ENCODE peak calls at places on chromosome 10, in six cellular contexts. M, X, I, N, V and S are unnamed samples. For H3K4me1 and H4K20me1, the result is how much of the 10 kb centered on the place peaks cover.

GRCh38 chr10:104351067-104351681 is 2.5 kb upstream of the CFAP58 start:
- DNase-seq in M (no peak), X (peak), I (no peak), N (no peak), V (no peak), S (peak)

GRCh38 chr10:110147961-110148360 is 59.4 kb upstream of the MXI1 start:
- DNase-seq in M (no peak), X (peak), I (no peak), N (no peak), V (no peak), S (no peak)

GRCh38 chr10:23158370-23158769 is 33.7 kb upstream of the PTF1A start:
- DNase-seq in M (peak), X (peak), I (peak), N (peak), V (peak), S (peak)

GRCh38 chr10:17353568-17353967 is 100.8 kb downstream of the ST8SIA6 start:
- DNase-seq in M (no peak), X (peak), I (no peak), N (no peak), V (no peak), S (peak)

GRCh38 chr10:86250399-86250798 is 116.2 kb downstream of the GRID1 start:
- DNase-seq in M (no peak), X (no peak), I (no peak), N (no peak), V (no peak), S (no peak)

GRCh38 chr10:56606202-56606601 is 245.1 kb upstream of the ZWINT start:
- DNase-seq in M (no peak), X (no peak), I (no peak), N (no peak), V (no peak), S (no peak)

GRCh38 chr10:59099536-59099935 is 76.9 kb upstream of the PHYHIPL start:
- DNase-seq in M (no peak), X (no peak), I (no peak), N (no peak), V (no peak), S (no peak)

GRCh38 chr10:132464256-132465192 is 67.5 kb downstream of the PWWP2B start:
- DNase-seq in M (no peak), X (no peak), I (no peak), N (no peak), V (no peak), S (no peak)

GRCh38 chr10:63217120-63217605 is 84.0 kb downstream of the NRBF2 start:
- DNase-seq in M (peak), X (peak), I (peak), N (peak), V (peak), S (peak)

GRCh38 chr10:131857156-131858117 is 43.4 kb upstream of the PPP2R2D start:
- DNase-seq in M (no peak), X (no peak), I (no peak), N (no peak), V (no peak), S (no peak)

GRCh38 chr10:28841625-28842024 is 164.3 kb downstream of the BAMBI start:
- DNase-seq in M (no peak), X (no peak), I (no peak), N (no peak), V (no peak), S (peak)

GRCh38 chr10:110430369-110431273 is 67.1 kb upstream of the DUSP5 start:
- DNase-seq in M (no peak), X (no peak), I (no peak), N (no peak), V (no peak), S (no peak)

GRCh38 chr10:69218831-69219230 is 1.3 kb upstream of the HKDC1 start:
- DNase-seq in M (no peak), X (peak), I (no peak), N (no peak), V (no peak), S (no peak)

GRCh38 chr10:78863121-78863520 is 205.6 kb upstream of the ZMIZ1 start:
- DNase-seq in M (no peak), X (no peak), I (no peak), N (no peak), V (no peak), S (no peak)

GRCh38 chr10:93435621-93436385 is 46.3 kb downstream of the MYOF start:
- DNase-seq in M (no peak), X (no peak), I (no peak), N (peak), V (peak), S (peak)

GRCh38 chr10:52410916-52411315 is 96.8 kb downstream of the DKK1 start:
- DNase-seq in M (no peak), X (no peak), I (no peak), N (no peak), V (no peak), S (no peak)

GRCh38 chr10:124125305-124126116 is 32.1 kb upstream of the CHST15 start:
- DNase-seq in M (peak), X (peak), I (peak), N (peak), V (peak), S (peak)

GRCh38 chr10:110269641-110270318 is 34.9 kb downstream of the SMNDC1 start:
- DNase-seq in M (no peak), X (no peak), I (peak), N (no peak), V (no peak), S (peak)

GRCh38 chr10:33127622-33128021 is 169.6 kb upstream of the ITGB1 start:
- DNase-seq in M (no peak), X (no peak), I (no peak), N (no peak), V (no peak), S (no peak)

GRCh38 chr10:101014966-101015581 is 15.5 kb downstream of the LZTS2 start:
- DNase-seq in M (no peak), X (peak), I (no peak), N (no peak), V (no peak), S (peak)

GRCh38 chr10:3935141-3935540 is 150.1 kb upstream of the KLF6 start:
- DNase-seq in M (no peak), X (peak), I (peak), N (no peak), V (no peak), S (peak)

GRCh38 chr10:99466632-99467031 is 36.2 kb upstream of the GOT1 start:
- DNase-seq in M (no peak), X (no peak), I (no peak), N (no peak), V (no peak), S (no peak)

GRCh38 chr10:119595134-119595714 is 1.5 kb downstream of the TIAL1 start:
- DNase-seq in M (no peak), X (peak), I (no peak), N (peak), V (peak), S (peak)

GRCh38 chr10:123621910-123622309 is 44.2 kb upstream of the GPR26 start:
- DNase-seq in M (no peak), X (peak), I (no peak), N (no peak), V (no peak), S (no peak)

GRCh38 chr10:84493951-84494848 is 165.8 kb downstream of the CCSER2 start:
- DNase-seq in M (no peak), X (peak), I (no peak), N (no peak), V (no peak), S (peak)

GRCh38 chr10:1153805-1154351 is 97.7 kb downstream of the WDR37 start:
- DNase-seq in M (no peak), X (no peak), I (no peak), N (no peak), V (peak), S (no peak)

GRCh38 chr10:67697646-67698245 is 1.8 kb upstream of the CTNNA3 start:
- DNase-seq in M (peak), X (peak), I (peak), N (peak), V (peak), S (peak)

GRCh38 chr10:74548676-74549075 is 277.7 kb upstream of the KAT6B start:
- DNase-seq in M (no peak), X (no peak), I (no peak), N (no peak), V (no peak), S (no peak)

GRCh38 chr10:127029061-127029460 is 123.8 kb downstream of the DOCK1 start:
- DNase-seq in M (no peak), X (no peak), I (no peak), N (no peak), V (no peak), S (no peak)

GRCh38 chr10:77833792-77834191 is 92.8 kb downstream of the DLG5 start:
- DNase-seq in M (no peak), X (no peak), I (no peak), N (no peak), V (no peak), S (no peak)

GRCh38 chr10:77069020-77069419 is 568.6 kb downstream of the KCNMA1 start:
- DNase-seq in M (no peak), X (no peak), I (no peak), N (no peak), V (no peak), S (no peak)

GRCh38 chr10:132574783-132575319 is 37.3 kb downstream of the INPP5A start:
- DNase-seq in M (no peak), X (no peak), I (no peak), N (peak), V (peak), S (peak)

GRCh38 chr10:124332426-124332825 is 86.3 kb downstream of the OAT start:
- DNase-seq in M (no peak), X (no peak), I (no peak), N (no peak), V (no peak), S (peak)

GRCh38 chr10:113776553-113776952 is 25.1 kb downstream of the PLEKHS1 start:
- DNase-seq in M (no peak), X (no peak), I (no peak), N (no peak), V (no peak), S (no peak)

GRCh38 chr10:131905603-131906268 is 4.9 kb downstream of the PPP2R2D start:
- DNase-seq in M (no peak), X (no peak), I (no peak), N (no peak), V (no peak), S (no peak)

GRCh38 chr10:97117372-97117771 is 68.4 kb downstream of the SLIT1 start:
- DNase-seq in M (peak), X (peak), I (no peak), N (peak), V (no peak), S (no peak)

GRCh38 chr10:49177391-49178355 is 10.5 kb downstream of the TMEM273 start:
- DNase-seq in M (no peak), X (peak), I (no peak), N (no peak), V (no peak), S (peak)

GRCh38 chr10:49131507-49132385 is 2.1 kb downstream of the FAM170B start:
- DNase-seq in M (no peak), X (no peak), I (no peak), N (no peak), V (no peak), S (no peak)

GRCh38 chr10:124696446-124697392 is 47.5 kb downstream of the FAM53B start:
- DNase-seq in M (peak), X (no peak), I (peak), N (no peak), V (no peak), S (no peak)

GRCh38 chr10:44820094-44820493 is 91.0 kb upstream of the TMEM72 start:
- DNase-seq in M (no peak), X (no peak), I (no peak), N (no peak), V (no peak), S (no peak)
- H3K4me1 ChIP-seq in M (under half), X (under half), I (under half), N (under half), V (under half), S (under half)

GRCh38 chr10:7282457-7282856 is 128.4 kb downstream of the SFMBT2 start:
- DNase-seq in M (no peak), X (no peak), I (no peak), N (no peak), V (no peak), S (no peak)

GRCh38 chr10:7277874-7278273 is 133.0 kb downstream of the SFMBT2 start:
- DNase-seq in M (no peak), X (no peak), I (no peak), N (no peak), V (peak), S (no peak)

GRCh38 chr10:7283246-7283645 is 127.6 kb downstream of the SFMBT2 start:
- DNase-seq in M (no peak), X (no peak), I (no peak), N (no peak), V (no peak), S (no peak)

GRCh38 chr10:7279303-7279702 is 131.5 kb downstream of the SFMBT2 start:
- DNase-seq in M (no peak), X (no peak), I (no peak), N (no peak), V (no peak), S (no peak)

GRCh38 chr10:7281429-7281828 is 129.4 kb downstream of the SFMBT2 start:
- DNase-seq in M (no peak), X (no peak), I (no peak), N (no peak), V (no peak), S (no peak)
- H3K4me3 ChIP-seq in M (no peak), X (no peak), I (no peak), N (no peak), V (no peak), S (no peak)

GRCh38 chr10:14585287-14586193 is 189.2 kb downstream of the FAM107B start:
- DNase-seq in M (no peak), X (peak), I (peak), N (peak), V (no peak), S (no peak)

GRCh38 chr10:14587540-14588083 is 187.1 kb downstream of the FAM107B start:
- DNase-seq in M (no peak), X (no peak), I (no peak), N (no peak), V (no peak), S (no peak)

GRCh38 chr10:14584643-14585042 is 190.1 kb downstream of the FAM107B start:
- DNase-seq in M (no peak), X (no peak), I (peak), N (peak), V (no peak), S (no peak)

GRCh38 chr10:14586901-14587300 is 187.8 kb downstream of the FAM107B start:
- DNase-seq in M (no peak), X (peak), I (no peak), N (no peak), V (no peak), S (no peak)

DNA sequence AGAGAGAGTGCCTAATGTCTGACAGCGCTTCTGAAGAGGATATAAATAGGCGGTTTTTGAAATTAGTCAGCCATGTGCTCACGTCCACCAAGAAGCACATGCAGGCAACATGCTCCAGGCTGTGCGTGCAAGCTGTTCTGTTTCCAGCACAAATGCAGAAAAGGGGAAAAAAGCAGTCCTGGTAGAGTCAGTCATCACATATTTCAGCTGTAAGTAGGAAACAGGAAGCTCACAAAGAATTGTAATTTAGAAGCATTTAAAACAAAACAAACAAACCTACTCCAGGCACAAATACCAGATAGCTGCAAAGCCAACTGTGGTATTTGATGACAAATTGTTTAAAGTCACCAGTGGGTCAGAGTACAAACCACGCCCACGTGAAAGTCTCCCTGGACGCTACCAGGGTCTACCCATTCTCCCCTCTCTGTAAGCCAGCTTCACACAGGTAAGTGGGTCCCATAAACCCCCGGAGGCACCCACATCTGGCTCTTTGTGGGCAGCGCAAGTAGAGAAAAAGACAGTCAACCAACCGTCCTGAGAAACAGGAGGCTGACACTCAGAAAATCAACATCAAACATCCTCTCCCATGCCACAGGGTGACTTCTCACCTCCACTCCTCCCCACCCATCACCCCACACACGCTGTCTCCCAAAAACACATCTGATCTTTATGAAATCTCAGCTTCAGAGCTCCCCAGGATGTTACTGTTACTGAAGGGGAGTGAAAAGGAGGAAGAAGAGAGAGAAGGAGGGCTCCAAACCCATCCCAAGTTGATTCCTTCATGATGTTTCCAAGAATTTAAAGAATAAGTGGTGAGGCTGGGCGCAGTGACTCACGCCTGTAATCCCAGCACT is 186.4 kb downstream of the FAM107B start:
- DNase-seq in M (no peak), X (no peak), I (no peak), N (no peak), V (no peak), S (peak)
- H4K20me1 ChIP-seq in M (under half), X (under half), I (under half), N (under half), V (under half), S (under half)

GRCh38 chr10:102497545-102497944 is 5.0 kb downstream of the ACTR1A start:
- DNase-seq in M (no peak), X (no peak), I (no peak), N (no peak), V (no peak), S (no peak)
- H3K4me1 ChIP-seq in M (under half), X (under half), I (under half), N (under half), V (under half), S (under half)

GRCh38 chr10:115968236-115968635 is 304.8 kb downstream of the GFRA1 start:
- DNase-seq in M (no peak), X (no peak), I (no peak), N (peak), V (no peak), S (no peak)
- H3K4me3 ChIP-seq in M (no peak), X (no peak), I (no peak), N (no peak), V (no peak), S (no peak)

DNA sequence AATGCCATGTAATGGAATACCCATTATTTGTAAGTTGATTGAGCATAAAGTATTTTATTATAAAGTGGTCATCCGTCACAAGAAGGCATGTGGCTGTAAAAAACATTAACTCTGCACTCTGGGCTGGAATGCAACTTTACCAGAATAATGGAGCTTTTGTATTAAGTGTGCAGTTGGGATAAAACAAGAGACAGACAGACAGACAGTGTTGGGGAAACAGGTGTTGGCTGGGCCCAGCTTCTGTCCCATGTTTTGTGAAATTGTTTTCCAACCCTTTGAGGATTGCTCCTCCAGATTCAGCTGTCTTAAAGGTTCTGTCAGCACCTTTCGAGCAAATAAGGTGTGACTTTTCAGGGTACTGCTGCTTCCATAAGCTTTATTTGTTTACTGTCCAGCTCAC is 67.9 kb upstream of the NFKB2 start:
- DNase-seq in M (no peak), X (no peak), I (no peak), N (no peak), V (no peak), S (no peak)
- H4K20me1 ChIP-seq in M (under half), X (under half), I (under half), N (under half), V (under half), S (half or more)

GRCh38 chr10:31754803-31755624 is 173.6 kb downstream of the ARHGAP12 start:
- DNase-seq in M (no peak), X (no peak), I (no peak), N (peak), V (peak), S (no peak)
- H3K4me1 ChIP-seq in M (under half), X (under half), I (under half), N (under half), V (under half), S (under half)